ENCODE peak calls at places on chromosomes 12 and 14, in six cellular contexts. S, L, P, C, A and X are unnamed samples.
A peak's percentile ranks its signal among the peaks of the same experiment; 100 is the strongest.

GRCh38 chr14:98210045-98210678 is 1061.8 kb downstream of the BCL11B start:
- DNase-seq in L (no peak), A (peak; percentile 73), P (peak; percentile 36), C (peak; percentile 78), S (no peak), X (no peak)

GRCh38 chr12:44835641-44836379 is 40.3 kb downstream of the NELL2 start:
- DNase-seq in L (no peak), P (no peak), S (peak; percentile 10), A (no peak), C (no peak), X (no peak)

GRCh38 chr12:89817501-89818226 is 109.0 kb upstream of the ATP2B1 start:
- DNase-seq in C (no peak), L (no peak), S (peak; percentile 17), P (no peak), A (no peak), X (no peak)

GRCh38 chr12:19273482-19274330 is 144.2 kb downstream of the PLEKHA5 start:
- DNase-seq in P (peak; percentile 49), C (no peak), L (peak; percentile 55), S (peak; percentile 93), A (peak; percentile 71), X (peak; percentile 49)

GRCh38 chr12:95538002-95538401 is 13.3 kb downstream of the USP44 start:
- DNase-seq in P (no peak), C (no peak), S (no peak), L (no peak), A (no peak), X (no peak)

GRCh38 chr12:57517187-57517586 is 3.1 kb downstream of the DDIT3 start:
- DNase-seq in C (peak; percentile 2), S (peak; percentile 83), A (no peak), L (no peak), P (no peak), X (no peak)

GRCh38 chr14:93538411-93538810 is 107.7 kb downstream of the UNC79 start:
- DNase-seq in A (no peak), P (no peak), C (no peak), S (peak; percentile 11), L (no peak), X (no peak)

GRCh38 chr12:93778306-93778705 is 101.1 kb downstream of the CRADD start:
- DNase-seq in A (no peak), L (peak; percentile 59), C (no peak), S (peak; percentile 95), P (no peak), X (peak; percentile 53)

GRCh38 chr14:99603471-99603933 is 505 bp downstream of the CCDC85C start:
- DNase-seq in S (peak; percentile 62), A (peak; percentile 29), C (peak; percentile 89), P (no peak), L (peak; percentile 38), X (peak; percentile 65)

GRCh38 chr12:71439613-71440392 is at the start of gene LGR5:
- DNase-seq in L (peak; percentile 36), S (peak; percentile 44), A (no peak), C (peak; percentile 73), P (no peak), X (peak; percentile 53)

GRCh38 chr14:60348211-60348610 is 99.2 kb downstream of the PPM1A start:
- DNase-seq in A (no peak), L (no peak), C (no peak), S (no peak), P (no peak), X (no peak)

GRCh38 chr14:55125403-55125802 is 3.6 kb upstream of the LGALS3 start:
- DNase-seq in C (no peak), L (no peak), S (no peak), P (no peak), A (no peak), X (no peak)

GRCh38 chr12:130081420-130081819 is 80.8 kb upstream of the FZD10 start:
- DNase-seq in S (no peak), A (no peak), C (no peak), L (no peak), P (no peak), X (no peak)

GRCh38 chr14:34857689-34858449 is 17.3 kb downstream of the BAZ1A start:
- DNase-seq in S (no peak), C (no peak), P (no peak), A (no peak), L (no peak), X (no peak)

GRCh38 chr14:37241206-37241605 is 43.5 kb downstream of the MIPOL1 start:
- DNase-seq in C (no peak), A (no peak), P (no peak), S (no peak), L (no peak), X (no peak)

GRCh38 chr12:2118061-2118460 is 65.3 kb downstream of the CACNA1C start:
- DNase-seq in C (peak; percentile 46), L (no peak), P (no peak), A (no peak), S (no peak), X (no peak)

GRCh38 chr14:61280092-61280525 is 1.0 kb downstream of the TMEM30B start:
- DNase-seq in L (no peak), S (no peak), C (no peak), P (no peak), A (no peak), X (peak; percentile 19)

GRCh38 chr14:64196668-64197411 is 97.3 kb downstream of the ESR2 start:
- DNase-seq in C (peak; percentile 85), S (peak; percentile 70), L (no peak), A (no peak), P (peak; percentile 55), X (peak; percentile 66)

GRCh38 chr12:76275511-76276093 is 72.6 kb downstream of the BBS10 start:
- DNase-seq in C (no peak), L (no peak), P (no peak), A (no peak), S (no peak), X (no peak)

GRCh38 chr14:77120771-77121743 is 20.5 kb downstream of the ZDHHC22 start:
- DNase-seq in S (no peak), A (no peak), P (peak; percentile 84), L (no peak), C (peak; percentile 79), X (peak; percentile 64)

GRCh38 chr12:53505086-53505485 is 2.2 kb downstream of the NPFF start:
- DNase-seq in A (no peak), L (peak; percentile 56), C (no peak), S (peak; percentile 96), P (no peak), X (no peak)

GRCh38 chr12:85308374-85308773 is 28.4 kb downstream of the ALX1 start:
- DNase-seq in P (no peak), S (no peak), A (no peak), L (no peak), C (no peak), X (no peak)

GRCh38 chr14:99188721-99189120 is 83.3 kb downstream of the BCL11B start:
- DNase-seq in L (no peak), C (no peak), P (no peak), A (no peak), S (no peak), X (no peak)

GRCh38 chr12:52964556-52965336 is 15.8 kb downstream of the KRT18 start:
- DNase-seq in A (no peak), P (no peak), L (no peak), S (no peak), C (no peak), X (no peak)

GRCh38 chr12:104057771-104058197 is 6.5 kb upstream of the HCFC2 start:
- DNase-seq in S (peak; percentile 63), C (no peak), P (no peak), L (no peak), A (no peak), X (no peak)

GRCh38 chr12:90909069-90909676 is 45.8 kb downstream of the CCER1 start:
- DNase-seq in A (no peak), S (peak; percentile 79), C (no peak), P (no peak), L (no peak), X (no peak)

GRCh38 chr12:121858662-121859572 is at the start of gene HPD:
- DNase-seq in S (peak; percentile 80), A (no peak), P (no peak), C (no peak), L (peak; percentile 74), X (peak; percentile 89)

GRCh38 chr12:48995061-48995879 is 3.9 kb downstream of the DDN start:
- DNase-seq in L (peak; percentile 86), S (peak; percentile 93), A (no peak), P (peak; percentile 66), C (peak; percentile 90), X (peak; percentile 62)

GRCh38 chr14:103930051-103930604 is 1.9 kb downstream of the TDRD9 start:
- DNase-seq in C (no peak), L (no peak), P (no peak), A (no peak), S (no peak), X (no peak)

DNA sequence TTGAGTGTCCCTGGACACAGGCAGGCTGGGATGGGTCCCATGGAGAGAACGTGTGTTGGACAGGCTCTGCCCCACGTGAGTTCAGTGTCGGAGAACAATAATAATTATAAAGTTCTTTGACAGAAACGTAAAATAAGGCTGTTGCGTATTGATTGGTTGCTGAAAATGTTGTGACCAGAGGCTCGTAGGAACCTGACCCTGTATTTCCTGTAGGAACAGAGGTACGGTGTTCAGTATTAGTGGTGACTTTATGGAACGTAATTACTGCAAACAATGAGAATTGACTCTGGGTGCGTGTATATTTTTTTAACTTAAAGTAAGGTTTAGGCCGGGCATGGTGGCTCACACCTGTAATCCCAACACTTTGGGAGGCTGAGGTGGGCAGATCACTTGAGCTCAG is 7.8 kb downstream of the MTA1 start:
- DNase-seq in A (no peak), S (no peak), C (no peak), L (no peak), P (no peak), X (no peak)
- H3K36me3 ChIP-seq in A (no peaks in the 10 kb centered on the region), S (no peaks in the 10 kb centered on the region), C (no peaks in the 10 kb centered on the region), L (no peaks in the 10 kb centered on the region), P (no peaks in the 10 kb centered on the region), X (no peaks in the 10 kb centered on the region)

DNA sequence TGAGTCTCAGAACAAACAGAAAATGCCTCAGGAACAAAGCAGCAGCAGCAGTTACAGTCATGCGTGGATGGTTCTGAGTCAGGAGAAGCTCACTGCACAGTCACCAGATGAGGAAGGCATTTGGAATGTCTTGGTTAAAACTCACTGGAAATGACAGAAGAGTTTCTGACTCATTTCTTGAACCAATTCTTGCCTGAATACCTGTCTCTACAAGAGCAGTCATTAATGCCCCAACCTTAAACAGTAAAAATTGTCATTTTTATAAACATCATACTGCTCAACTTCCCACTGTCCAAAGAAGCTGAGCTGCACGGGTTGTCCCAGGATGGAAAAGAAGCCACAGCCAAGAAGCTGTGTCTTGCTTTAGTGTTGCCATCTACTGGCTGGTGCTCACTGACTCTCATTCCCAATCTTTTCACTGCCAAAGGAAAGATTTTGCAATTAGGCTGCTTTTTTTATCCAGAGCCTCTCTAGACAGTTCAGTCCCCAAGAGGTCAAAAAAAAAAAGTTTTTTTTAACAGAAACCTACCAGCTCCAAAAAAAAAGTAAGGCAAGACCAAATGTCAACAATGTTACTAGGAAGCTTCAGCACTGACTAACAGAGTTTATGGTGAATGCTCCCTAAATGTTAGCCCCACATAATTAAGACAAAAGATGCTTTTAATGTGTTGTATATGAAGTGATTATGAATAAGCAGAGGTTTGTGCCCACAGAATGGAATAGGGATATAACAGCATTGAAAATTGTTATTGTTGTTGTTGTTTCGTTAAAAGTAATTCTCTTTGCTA is 40.4 kb downstream of the KICS2 start:
- DNase-seq in C (no peak), S (peak; percentile 98), P (no peak), A (no peak), L (peak; percentile 19), X (peak; percentile 71)
- H3K4me3 ChIP-seq in C (no peak overlapping the region), S (peak overlapping the region; percentile 51), P (no peak overlapping the region), A (no peak overlapping the region), L (no peak overlapping the region), X (no peak overlapping the region)

GRCh38 chr14:73757381-73757780 is 43.2 kb upstream of the PNMA1 start:
- DNase-seq in L (no peak), S (no peak), C (peak; percentile 61), A (no peak), P (no peak), X (no peak)
- H3K27ac ChIP-seq in L (peak overlapping the region; percentile 96), S (peak overlapping the region; percentile 94), C (peak overlapping the region; percentile 96), A (no peak overlapping the region), P (peak overlapping the region; percentile 96), X (peak overlapping the region; percentile 99)

GRCh38 chr14:22843123-22843925 is 6.9 kb downstream of the MMP14 start:
- DNase-seq in A (no peak), C (peak; percentile 17), P (no peak), S (no peak), L (no peak), X (no peak)
- H3K36me3 ChIP-seq in A (no peaks in the 10 kb centered on the region), C (peaks cover 23% of the 10 kb centered on the region), P (no peaks in the 10 kb centered on the region), S (peaks cover 54% of the 10 kb centered on the region), L (no peaks in the 10 kb centered on the region), X (no peaks in the 10 kb centered on the region)